ENCODE peak calls at places on chromosome 16, in five cellular contexts. Z is sigmoid colon, K is HCT116, O is GM23338, Q is HL-60. N is an unnamed sample.
A peak's percentile ranks its signal among the peaks of the same experiment; 100 is the strongest.

GRCh38 chr16:2686912-2687507 is 4.7 kb downstream of the KCTD5 start:
- DNase-seq in O (no peak), Q (no peak), Z (peak; percentile 73), K (no peak), N (peak; percentile 66)

GRCh38 chr16:46743232-46743719 is 4.9 kb downstream of the MYLK3 start:
- DNase-seq in Q (peak; percentile 21), Z (peak; percentile 50), O (peak; percentile 58), K (no peak), N (no peak)

GRCh38 chr16:46973457-46974324 is at the start of gene DNAJA2:
- DNase-seq in K (peak; percentile 77), O (peak; percentile 92), Q (peak; percentile 76), Z (peak; percentile 96), N (peak; percentile 94)

GRCh38 chr16:76676356-76676755 is 399.2 kb downstream of the CNTNAP4 start:
- DNase-seq in Z (no peak), O (peak; percentile 48), Q (no peak), K (no peak), N (no peak)

GRCh38 chr16:2252806-2253148 is 1.4 kb upstream of the ECI1 start:
- DNase-seq in Q (no peak), K (no peak), O (no peak), Z (no peak), N (no peak)

GRCh38 chr16:2339521-2340484 is 725 bp downstream of the ABCA3 start:
- DNase-seq in Z (peak; percentile 83), O (peak; percentile 66), Q (peak; percentile 31), K (no peak), N (peak; percentile 60)

GRCh38 chr16:85751665-85752501 is 987 bp upstream of the C16orf74 start:
- DNase-seq in O (no peak), Z (no peak), K (no peak), Q (no peak), N (no peak)

GRCh38 chr16:68089067-68089466 is 3.9 kb downstream of the NFATC3 start:
- DNase-seq in K (no peak), Q (no peak), Z (no peak), O (no peak), N (no peak)

GRCh38 chr16:56866955-56867830 is 2.2 kb downstream of the SLC12A3 start:
- DNase-seq in Q (no peak), K (peak; percentile 43), Z (no peak), O (peak; percentile 84), N (peak; percentile 37)

GRCh38 chr16:56910654-56911539 is 21.0 kb upstream of the HERPUD1 start:
- DNase-seq in O (no peak), Q (peak; percentile 93), Z (no peak), K (no peak), N (peak; percentile 67)

GRCh38 chr16:89711601-89712475 is 8.9 kb downstream of the VPS9D1 start:
- DNase-seq in Z (no peak), K (peak; percentile 73), Q (no peak), O (peak; percentile 82), N (peak; percentile 74)

GRCh38 chr16:15716694-15717447 is 66.8 kb downstream of the NDE1 start:
- DNase-seq in O (no peak), K (no peak), Q (no peak), Z (no peak), N (no peak)

GRCh38 chr16:88440111-88440510 is 13.0 kb upstream of the ZFPM1 start:
- DNase-seq in K (no peak), Q (no peak), Z (no peak), O (no peak), N (no peak)

GRCh38 chr16:89918453-89919347 is at the start of gene MC1R:
- DNase-seq in K (peak; percentile 26), Z (no peak), Q (no peak), O (peak; percentile 71), N (no peak)

GRCh38 chr16:13439766-13440165 is 480.2 kb upstream of the ERCC4 start:
- DNase-seq in K (no peak), O (no peak), Z (no peak), Q (no peak), N (no peak)

GRCh38 chr16:27314161-27314723 is 468 bp downstream of the IL4R start:
- DNase-seq in Q (no peak), Z (peak; percentile 92), O (peak; percentile 55), K (peak; percentile 42), N (peak; percentile 70)

GRCh38 chr16:86931410-86931941 is 353.1 kb downstream of the FOXL1 start:
- DNase-seq in O (peak; percentile 29), K (no peak), Q (no peak), Z (no peak), N (no peak)

GRCh38 chr16:86934581-86935322 is 356.4 kb downstream of the FOXL1 start:
- DNase-seq in Q (no peak), K (no peak), Z (no peak), O (no peak), N (no peak)

GRCh38 chr16:86930663-86931062 is 352.3 kb downstream of the FOXL1 start:
- DNase-seq in Z (no peak), O (no peak), Q (no peak), K (no peak), N (no peak)

GRCh38 chr16:86930001-86930400 is 351.7 kb downstream of the FOXL1 start:
- DNase-seq in O (no peak), Q (no peak), K (no peak), Z (no peak), N (no peak)

GRCh38 chr16:86932130-86932982 is 354.0 kb downstream of the FOXL1 start:
- DNase-seq in Q (no peak), O (no peak), Z (no peak), K (no peak), N (no peak)
- H3K27ac ChIP-seq in Q (no peak overlapping the region), O (no peak overlapping the region), Z (peak overlapping the region; percentile 41), K (no peak overlapping the region), N (no peak overlapping the region)

GRCh38 chr16:25689137-25689836 is 2.5 kb upstream of the HS3ST4 start:
- DNase-seq in Q (no peak), O (no peak), Z (no peak), K (no peak), N (no peak)
- H3K27me3 ChIP-seq in Q (peaks cover 28% of the 10 kb centered on the region), O (peaks cover 41% of the 10 kb centered on the region), Z (peaks cover 10% of the 10 kb centered on the region), K (peaks cover 25% of the 10 kb centered on the region), N (peaks cover 62% of the 10 kb centered on the region)

GRCh38 chr16:49100366-49100765 is 181.3 kb downstream of the CBLN1 start:
- DNase-seq in K (no peak), Q (no peak), Z (no peak), O (no peak), N (no peak)
- TF ChIP-seq POLR2AphosphoS5 in K (no peak), Q (no peak), Z (no peak), O (no peak), N (no peak)

GRCh38 chr16:73890524-73891500 is 405.8 kb upstream of the PSMD7 start:
- DNase-seq in K (no peak), O (peak; percentile 77), Z (peak; percentile 74), Q (no peak), N (peak; percentile 8)
- H3K27ac ChIP-seq in K (no peak overlapping the region), O (no peak overlapping the region), Z (no peak overlapping the region), Q (no peak overlapping the region), N (no peak overlapping the region)

GRCh38 chr16:54287758-54288591 is 1.4 kb upstream of the IRX3 start:
- DNase-seq in K (no peak), Q (no peak), Z (no peak), O (peak; percentile 30), N (no peak)
- H3K27me3 ChIP-seq in K (no peaks in the 10 kb centered on the region), Q (peaks cover 28% of the 10 kb centered on the region), Z (peaks cover 71% of the 10 kb centered on the region), O (peaks cover 88% of the 10 kb centered on the region), N (peaks cover 100% of the 10 kb centered on the region)

DNA sequence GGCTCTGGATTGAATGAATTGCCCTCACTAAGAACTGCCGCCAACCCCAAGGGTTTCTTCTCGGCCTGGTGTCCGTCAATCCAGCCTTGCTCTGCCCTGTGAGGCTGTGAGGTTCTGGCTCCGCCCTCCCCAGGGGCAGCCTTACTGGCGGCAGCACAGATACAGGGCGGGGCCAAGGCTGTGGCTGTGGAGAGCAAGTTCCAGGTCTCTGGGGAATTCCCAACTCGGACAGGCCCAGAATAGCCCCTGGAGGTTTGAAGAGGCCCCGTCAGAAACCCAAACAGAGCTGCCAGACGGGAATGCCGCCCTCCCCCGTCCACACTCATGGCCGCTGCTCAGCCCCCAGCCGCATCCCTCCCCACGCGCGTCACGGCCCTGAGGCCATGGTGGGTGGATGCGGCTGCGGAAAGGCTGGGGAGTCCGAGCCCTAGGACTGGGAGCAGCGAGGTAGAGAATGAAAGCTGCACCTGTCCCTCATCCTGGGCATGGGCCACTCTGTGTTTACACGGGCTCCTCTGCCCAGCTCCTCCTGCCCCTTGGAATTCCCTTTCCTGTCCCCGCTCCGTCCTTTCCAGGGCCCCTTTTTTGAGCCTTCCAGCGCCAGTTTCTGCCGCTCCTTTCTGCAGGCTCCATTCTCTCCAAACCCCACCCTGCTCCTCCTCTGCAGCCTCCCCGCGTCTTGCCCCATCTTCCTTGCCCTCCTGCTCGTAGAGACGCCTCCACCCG is 660 bp upstream of the PRRT2 start:
- DNase-seq in K (peak; percentile 89), Q (peak; percentile 56), Z (peak; percentile 99), O (peak; percentile 99), N (peak; percentile 96)
- TF ChIP-seq POLR2AphosphoS5 in K (peak; percentile 77), Q (peak; percentile 91), Z (peak; percentile 44), O (peak; percentile 67), N (peak; percentile 60)

GRCh38 chr16:11174141-11174540 is 81.9 kb downstream of the SOCS1 start:
- DNase-seq in K (no peak), Q (no peak), O (no peak), Z (no peak), N (no peak)

GRCh38 chr16:11175850-11176341 is 80.1 kb downstream of the SOCS1 start:
- DNase-seq in O (no peak), Z (no peak), Q (no peak), K (no peak), N (no peak)

GRCh38 chr16:11177578-11178130 is 78.3 kb downstream of the SOCS1 start:
- DNase-seq in K (no peak), Z (no peak), O (no peak), Q (no peak), N (no peak)

GRCh38 chr16:11173426-11173825 is 82.6 kb downstream of the SOCS1 start:
- DNase-seq in K (no peak), Z (no peak), Q (no peak), O (no peak), N (no peak)

DNA sequence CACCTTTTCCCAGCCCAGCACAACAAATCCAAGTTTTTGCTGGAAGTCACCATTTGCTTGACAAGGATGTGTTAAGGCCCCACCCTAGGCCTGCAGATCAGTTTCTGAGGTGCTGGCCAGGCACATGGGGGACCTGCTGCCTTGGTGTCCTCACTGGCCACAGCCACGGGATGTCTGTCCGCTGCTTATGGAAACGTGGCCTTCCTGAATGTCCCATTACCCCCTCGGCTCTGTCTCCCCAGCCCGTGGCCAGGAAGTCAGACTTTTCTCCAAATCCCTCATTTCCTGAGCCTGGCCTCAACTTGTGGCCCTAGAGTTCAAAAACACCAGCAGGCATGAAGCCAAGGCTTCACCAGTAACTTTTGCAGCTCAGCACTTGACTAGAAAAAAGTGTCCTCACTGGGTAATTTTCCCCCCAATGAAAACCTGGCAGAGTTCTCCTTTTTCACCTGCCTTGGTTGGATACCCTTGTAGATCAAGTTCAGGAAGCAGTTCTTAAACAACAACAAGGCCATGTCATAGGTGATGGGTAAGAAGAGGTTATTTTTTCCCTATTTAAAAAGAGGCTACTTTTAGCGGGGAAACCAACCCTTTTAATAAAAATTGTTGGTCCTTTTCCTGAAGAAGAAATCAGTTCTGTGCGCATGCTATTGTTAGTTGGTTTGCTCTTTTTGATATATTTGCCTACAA is 80.8 kb downstream of the SOCS1 start:
- DNase-seq in Z (no peak), K (no peak), Q (no peak), O (no peak), N (no peak)
- H3K27ac ChIP-seq in Z (no peak overlapping the region), K (no peak overlapping the region), Q (no peak overlapping the region), O (no peak overlapping the region), N (no peak overlapping the region)